ENCODE peak calls at places on chromosome 10, in five cellular contexts. B is kidney, Y is mammary epithelial cell, M is MCF 10A, F is NCI-H1092. P is an unnamed sample.

GRCh38 chr10:28810062-28810870 is 132.9 kb downstream of the BAMBI start:
- DNase-seq in B (no peak), Y (no peak), M (peak), F (no peak), P (no peak)

GRCh38 chr10:8640878-8641277 is 586.4 kb downstream of the GATA3 start:
- DNase-seq in B (no peak), Y (no peak), M (no peak), F (no peak), P (no peak)

GRCh38 chr10:62817120-62817762 is 1.1 kb upstream of the EGR2 start:
- DNase-seq in B (peak), Y (peak), M (peak), F (no peak), P (no peak)

GRCh38 chr10:116669832-116670644 is 49.3 kb downstream of the PNLIPRP2 start:
- DNase-seq in B (peak), Y (no peak), M (no peak), F (no peak), P (no peak)

GRCh38 chr10:72564596-72564995 is 61.3 kb downstream of the MICU1 start:
- DNase-seq in B (no peak), Y (peak), M (no peak), F (no peak), P (no peak)

GRCh38 chr10:130708465-130708864 is 572.3 kb downstream of the GLRX3 start:
- DNase-seq in B (no peak), Y (no peak), M (no peak), F (no peak), P (no peak)

GRCh38 chr10:70584941-70585544 is 17.5 kb downstream of the PRF1 start:
- DNase-seq in B (no peak), Y (no peak), M (no peak), F (peak), P (no peak)

GRCh38 chr10:128077155-128077875 is 48.9 kb downstream of the MKI67 start:
- DNase-seq in B (no peak), Y (no peak), M (no peak), F (no peak), P (no peak)

P was measured in smooth muscle cell of the brain vasculature.